ENCODE peak calls at places on chromosomes 2 and 18, in four cellular contexts. One of them, this sample, is unnamed.

GRCh38 chr2:72143441-72144356 is 4.0 kb downstream of the CYP26B1 start:
- DNase-seq in A549: no peak
- DNase-seq in HepG2: no peak
- DNase-seq in K562: no peak
- DNase-seq in this sample: no peak

GRCh38 chr18:12765586-12765985 is 62.7 kb downstream of the PSMG2 start:
- DNase-seq in K562: no peak
- DNase-seq in HepG2: no peak
- DNase-seq in A549: no peak
- DNase-seq in this sample: no peak

GRCh38 chr2:158928965-158929364 is 39.5 kb upstream of the TANC1 start:
- DNase-seq in K562: no peak
- DNase-seq in HepG2: no peak
- DNase-seq in A549: no peak
- DNase-seq in this sample: no peak

GRCh38 chr2:67476808-67477790 is 80.0 kb downstream of the ETAA1 start:
- DNase-seq in K562: no peak
- DNase-seq in A549: peak
- DNase-seq in HepG2: peak
- DNase-seq in this sample: no peak

GRCh38 chr18:11972371-11973174 is 8.7 kb upstream of the IMPA2 start:
- DNase-seq in A549: no peak
- DNase-seq in K562: no peak
- DNase-seq in HepG2: no peak
- DNase-seq in this sample: no peak

GRCh38 chr2:3122525-3122924 is 255.1 kb downstream of the EIPR1 start:
- DNase-seq in A549: no peak
- DNase-seq in K562: no peak
- DNase-seq in HepG2: no peak
- DNase-seq in this sample: no peak

GRCh38 chr18:23716516-23716915 is 27.3 kb downstream of the LAMA3 start:
- DNase-seq in A549: no peak
- DNase-seq in K562: no peak
- DNase-seq in HepG2: no peak
- DNase-seq in this sample: peak

GRCh38 chr2:25369439-25369838 is 27.7 kb upstream of the DNMT3A start:
- DNase-seq in K562: no peak
- DNase-seq in A549: no peak
- DNase-seq in HepG2: no peak
- DNase-seq in this sample: peak

GRCh38 chr2:8303322-8303832 is 378.5 kb upstream of the ID2 start:
- DNase-seq in A549: no peak
- DNase-seq in HepG2: no peak
- DNase-seq in K562: no peak
- DNase-seq in this sample: peak

GRCh38 chr2:239306274-239307220 is 94.3 kb downstream of the HDAC4 start:
- DNase-seq in K562: no peak
- DNase-seq in A549: no peak
- DNase-seq in HepG2: no peak
- DNase-seq in this sample: no peak

GRCh38 chr2:85778646-85779364 is 25.0 kb downstream of the ATOH8 start:
- DNase-seq in K562: no peak
- DNase-seq in HepG2: no peak
- DNase-seq in A549: no peak
- DNase-seq in this sample: no peak

GRCh38 chr2:75619992-75620740 is 26.4 kb upstream of the MRPL19 start:
- DNase-seq in K562: no peak
- DNase-seq in HepG2: no peak
- DNase-seq in A549: no peak
- DNase-seq in this sample: no peak

GRCh38 chr18:74407888-74408287 is 49.2 kb downstream of the DIPK1C start:
- DNase-seq in K562: no peak
- DNase-seq in HepG2: no peak
- DNase-seq in A549: no peak
- DNase-seq in this sample: no peak

GRCh38 chr2:202361133-202361532 is 15.0 kb upstream of the BMPR2 start:
- DNase-seq in A549: no peak
- DNase-seq in K562: no peak
- DNase-seq in HepG2: no peak
- DNase-seq in this sample: no peak

GRCh38 chr2:1940660-1941059 is 196.3 kb upstream of the PXDN start:
- DNase-seq in A549: no peak
- DNase-seq in HepG2: no peak
- DNase-seq in K562: no peak
- DNase-seq in this sample: no peak

GRCh38 chr2:203341741-203342310 is 13.6 kb downstream of the ABI2 start:
- DNase-seq in K562: no peak
- DNase-seq in HepG2: no peak
- DNase-seq in A549: no peak
- DNase-seq in this sample: no peak

GRCh38 chr2:127080226-127080940 is 26.6 kb downstream of the BIN1 start:
- DNase-seq in HepG2: peak
- DNase-seq in K562: peak
- DNase-seq in A549: no peak
- DNase-seq in this sample: no peak

GRCh38 chr2:119082821-119083400 is 75.6 kb downstream of the C1QL2 start:
- DNase-seq in A549: no peak
- DNase-seq in K562: no peak
- DNase-seq in HepG2: no peak
- DNase-seq in this sample: no peak

GRCh38 chr2:225122582-225123486 is 80.6 kb upstream of the DOCK10 start:
- DNase-seq in HepG2: no peak
- DNase-seq in K562: no peak
- DNase-seq in A549: peak
- DNase-seq in this sample: peak

GRCh38 chr2:85420743-85421705 is 2.5 kb downstream of the SH2D6 start:
- DNase-seq in K562: peak
- DNase-seq in A549: peak
- DNase-seq in HepG2: peak
- DNase-seq in this sample: peak

GRCh38 chr2:143083636-143084035 is 45.6 kb upstream of the ARHGAP15 start:
- DNase-seq in K562: no peak
- DNase-seq in HepG2: no peak
- DNase-seq in A549: no peak
- DNase-seq in this sample: no peak

GRCh38 chr18:57698571-57699276 is 77.1 kb upstream of the NARS1 start:
- DNase-seq in A549: no peak
- DNase-seq in HepG2: no peak
- DNase-seq in K562: no peak
- DNase-seq in this sample: no peak

GRCh38 chr2:79964966-79965365 is 339.6 kb downstream of the LRRTM1 start:
- DNase-seq in K562: no peak
- DNase-seq in HepG2: no peak
- DNase-seq in A549: no peak
- DNase-seq in this sample: no peak

GRCh38 chr2:170236639-170237037 is 58.7 kb downstream of the MYO3B start:
- DNase-seq in K562: no peak
- DNase-seq in HepG2: no peak
- DNase-seq in A549: no peak
- DNase-seq in this sample: no peak

GRCh38 chr18:73677458-73677857 is 470.2 kb downstream of the FBXO15 start:
- DNase-seq in K562: no peak
- DNase-seq in HepG2: no peak
- DNase-seq in A549: no peak
- DNase-seq in this sample: no peak

GRCh38 chr2:151999058-151999457 is 99.8 kb downstream of the CACNB4 start:
- DNase-seq in K562: peak
- DNase-seq in HepG2: peak
- DNase-seq in A549: peak
- DNase-seq in this sample: peak

GRCh38 chr18:53101719-53102118 is 761.7 kb downstream of the DCC start:
- DNase-seq in K562: no peak
- DNase-seq in HepG2: no peak
- DNase-seq in A549: no peak
- DNase-seq in this sample: no peak

DNA sequence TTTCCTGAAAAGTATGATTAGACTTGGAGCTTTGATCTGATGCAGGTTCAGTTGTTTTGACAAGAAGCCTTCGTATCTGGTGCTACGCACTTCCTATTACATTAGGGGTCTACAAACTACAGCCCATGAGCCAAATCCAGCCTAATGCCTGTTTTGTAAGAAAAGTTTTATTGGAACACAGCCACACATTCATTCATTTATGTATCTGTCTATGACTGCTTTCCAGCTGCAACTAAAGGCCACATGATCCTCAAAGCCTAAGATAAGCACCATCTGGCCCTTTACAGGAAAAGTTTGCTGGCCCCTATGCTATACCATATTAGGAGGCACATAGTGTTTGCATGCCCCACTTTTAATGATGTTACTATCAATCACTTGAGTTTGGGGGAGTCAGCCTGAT is 26.0 kb downstream of the EIF2AK3 start:
- DNase-seq in HepG2: no peak
- DNase-seq in K562: no peak
- DNase-seq in A549: no peak
- DNase-seq in this sample: no peak
- TF ChIP-seq HMGXB4 in HepG2: no peak
- TF ChIP-seq HMGXB4 in K562: no peak
- TF ChIP-seq HMGXB4 in A549: no peak
- TF ChIP-seq HMGXB4 in this sample: no peak

DNA sequence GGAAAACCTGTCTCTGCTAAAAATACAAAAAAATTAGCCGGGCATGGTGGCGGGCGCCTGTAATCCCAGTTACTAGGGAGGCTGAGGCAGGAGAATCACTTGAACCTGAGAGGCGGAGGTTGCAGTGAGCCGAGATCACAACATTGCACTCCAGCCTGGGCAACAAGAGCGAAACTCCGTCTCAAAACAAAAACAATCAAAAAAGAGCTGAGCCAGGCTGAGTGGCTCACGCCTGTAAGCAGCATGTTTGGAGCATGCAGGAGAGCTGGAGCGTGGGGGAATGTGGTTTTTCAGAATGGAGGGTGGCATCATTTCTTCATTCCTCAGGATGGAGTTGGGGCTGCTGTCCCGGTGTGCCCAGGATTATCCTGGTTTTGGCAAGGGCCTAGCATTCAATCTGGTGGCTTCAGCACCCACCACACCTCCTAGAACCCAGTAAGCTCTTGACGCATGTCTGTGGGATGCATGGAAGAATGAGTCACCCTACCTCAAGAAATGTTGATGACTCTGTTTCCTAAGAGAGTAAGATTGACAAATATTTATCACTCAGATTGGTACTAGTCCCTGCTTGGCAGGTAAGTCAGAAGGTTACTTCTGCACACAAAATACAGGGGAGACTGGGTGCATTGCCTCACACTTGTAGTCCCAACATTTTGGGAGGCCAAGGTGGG is 90.2 kb upstream of the ODC1 start:
- DNase-seq in HepG2: no peak
- DNase-seq in A549: peak
- DNase-seq in K562: no peak
- DNase-seq in this sample: no peak
- TF ChIP-seq HMGXB4 in HepG2: no peak
- TF ChIP-seq HMGXB4 in A549: no peak
- TF ChIP-seq HMGXB4 in K562: no peak
- TF ChIP-seq HMGXB4 in this sample: no peak

GRCh38 chr2:105691942-105692341 is 52.8 kb upstream of the NCK2 start:
- DNase-seq in HepG2: no peak
- DNase-seq in K562: no peak
- DNase-seq in A549: no peak
- DNase-seq in this sample: no peak
- TF ChIP-seq HMGXB4 in HepG2: no peak
- TF ChIP-seq HMGXB4 in K562: no peak
- TF ChIP-seq HMGXB4 in A549: no peak
- TF ChIP-seq HMGXB4 in this sample: no peak

DNA sequence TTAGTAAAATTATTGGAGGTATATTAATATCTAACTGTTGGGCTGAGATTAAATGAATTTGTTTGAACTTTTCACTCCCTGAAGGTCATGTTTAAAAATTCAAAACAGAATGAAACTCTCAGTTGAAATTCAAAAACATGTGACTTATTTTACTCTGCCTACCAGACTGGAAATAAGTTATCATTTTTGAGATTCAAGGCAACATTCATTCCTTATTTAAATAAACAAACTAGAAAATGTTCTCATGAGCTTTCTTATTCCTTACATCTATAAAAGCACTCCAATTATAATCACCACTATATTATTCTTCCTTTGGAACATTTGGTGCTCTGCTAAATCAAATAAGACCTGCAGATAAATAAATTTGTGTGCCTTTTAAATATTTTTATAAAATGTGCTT is 217.8 kb downstream of the CDH2 start:
- DNase-seq in A549: no peak
- DNase-seq in K562: no peak
- DNase-seq in HepG2: no peak
- DNase-seq in this sample: no peak
- TF ChIP-seq HMGXB4 in A549: no peak
- TF ChIP-seq HMGXB4 in K562: no peak
- TF ChIP-seq HMGXB4 in HepG2: no peak
- TF ChIP-seq HMGXB4 in this sample: no peak